ENCODE peak calls at places on chromosome 13, in five cellular contexts. I, T, W, R and O are unnamed samples.

GRCh38 chr13:81874681-81875661 is 1534.0 kb upstream of the SPRY2 start:
- DNase-seq in I (no peak), T (no peak), W (no peak), R (peak; percentile 89), O (no peak)

GRCh38 chr13:47337781-47338507 is 441.1 kb upstream of the HTR2A start:
- DNase-seq in I (no peak), T (peak; percentile 68), W (no peak), R (peak; percentile 28), O (peak; percentile 71)

GRCh38 chr13:64850017-64850416 is 2380.1 kb downstream of the PCDH9 start:
- DNase-seq in I (no peak), T (no peak), W (no peak), R (no peak), O (no peak)

GRCh38 chr13:21435710-21436151 is 23.4 kb downstream of the ZDHHC20 start:
- DNase-seq in I (peak; percentile 31), T (peak; percentile 86), W (peak; percentile 45), R (no peak), O (peak; percentile 87)

GRCh38 chr13:38008636-38009035 is 139.1 kb upstream of the TRPC4 start:
- DNase-seq in I (no peak), T (no peak), W (no peak), R (no peak), O (no peak)

GRCh38 chr13:20544186-20544914 is 18.7 kb upstream of the CRYL1 start:
- DNase-seq in I (no peak), T (no peak), W (no peak), R (no peak), O (peak; percentile 9)

GRCh38 chr13:52921194-52921593 is 72.8 kb upstream of the PCDH8 start:
- DNase-seq in I (no peak), T (no peak), W (no peak), R (no peak), O (no peak)

GRCh38 chr13:21967871-21968270 is 297.0 kb downstream of the FGF9 start:
- DNase-seq in I (no peak), T (no peak), W (no peak), R (no peak), O (no peak)

GRCh38 chr13:106011600-106011999 is 523.9 kb downstream of the EFNB2 start:
- DNase-seq in I (no peak), T (no peak), W (no peak), R (no peak), O (no peak)

GRCh38 chr13:95745752-95746151 is 68.8 kb downstream of the DNAJC3 start:
- DNase-seq in I (no peak), T (no peak), W (no peak), R (peak; percentile 28), O (peak; percentile 28)

GRCh38 chr13:69168436-69168835 is 939.2 kb upstream of the ATXN8OS start:
- DNase-seq in I (no peak), T (no peak), W (no peak), R (no peak), O (no peak)

GRCh38 chr13:98493035-98493401 is 83.9 kb downstream of the STK24 start:
- DNase-seq in I (no peak), T (peak; percentile 39), W (no peak), R (no peak), O (peak; percentile 33)

GRCh38 chr13:87089391-87089790 is 581.8 kb upstream of the SLITRK5 start:
- DNase-seq in I (no peak), T (peak; percentile 83), W (no peak), R (peak; percentile 11), O (peak; percentile 56)

GRCh38 chr13:45482571-45483173 is 17.9 kb downstream of the COG3 start:
- DNase-seq in I (no peak), T (peak; percentile 27), W (no peak), R (no peak), O (peak; percentile 28)

GRCh38 chr13:113653264-113654174 is 4.5 kb downstream of the ATP4B start:
- DNase-seq in I (peak; percentile 7), T (no peak), W (no peak), R (no peak), O (no peak)

GRCh38 chr13:110107568-110108347 is 199.2 kb downstream of the COL4A1 start:
- DNase-seq in I (no peak), T (no peak), W (no peak), R (peak; percentile 74), O (no peak)

GRCh38 chr13:110110783-110111182 is 196.2 kb downstream of the COL4A1 start:
- DNase-seq in I (no peak), T (no peak), W (no peak), R (no peak), O (no peak)

GRCh38 chr13:110108348-110109139 is 198.4 kb downstream of the COL4A1 start:
- DNase-seq in I (peak; percentile 80), T (peak; percentile 90), W (peak; percentile 64), R (peak; percentile 70), O (peak; percentile 89)

GRCh38 chr13:110109910-110110309 is 197.0 kb downstream of the COL4A1 start:
- DNase-seq in I (peak; percentile 80), T (peak; percentile 93), W (no peak), R (no peak), O (peak; percentile 84)

GRCh38 chr13:110109140-110109783 is 197.7 kb downstream of the COL4A1 start:
- DNase-seq in I (no peak), T (no peak), W (no peak), R (no peak), O (no peak)
- TF ChIP-seq CTCF in I (peak; percentile 2), T (no peak), W (no peak), R (no peak), O (no peak)

GRCh38 chr13:99998261-99998660 is 16.7 kb downstream of the ZIC2 start:
- DNase-seq in I (no peak), T (no peak), W (no peak), R (no peak), O (no peak)

GRCh38 chr13:99995503-99996176 is 14.1 kb downstream of the ZIC2 start:
- DNase-seq in I (no peak), T (no peak), W (no peak), R (peak; percentile 74), O (peak; percentile 15)

GRCh38 chr13:99995104-99995502 is 13.5 kb downstream of the ZIC2 start:
- DNase-seq in I (no peak), T (no peak), W (no peak), R (no peak), O (no peak)

GRCh38 chr13:99996177-99996705 is 14.7 kb downstream of the ZIC2 start:
- DNase-seq in I (no peak), T (no peak), W (no peak), R (peak; percentile 24), O (no peak)

DNA sequence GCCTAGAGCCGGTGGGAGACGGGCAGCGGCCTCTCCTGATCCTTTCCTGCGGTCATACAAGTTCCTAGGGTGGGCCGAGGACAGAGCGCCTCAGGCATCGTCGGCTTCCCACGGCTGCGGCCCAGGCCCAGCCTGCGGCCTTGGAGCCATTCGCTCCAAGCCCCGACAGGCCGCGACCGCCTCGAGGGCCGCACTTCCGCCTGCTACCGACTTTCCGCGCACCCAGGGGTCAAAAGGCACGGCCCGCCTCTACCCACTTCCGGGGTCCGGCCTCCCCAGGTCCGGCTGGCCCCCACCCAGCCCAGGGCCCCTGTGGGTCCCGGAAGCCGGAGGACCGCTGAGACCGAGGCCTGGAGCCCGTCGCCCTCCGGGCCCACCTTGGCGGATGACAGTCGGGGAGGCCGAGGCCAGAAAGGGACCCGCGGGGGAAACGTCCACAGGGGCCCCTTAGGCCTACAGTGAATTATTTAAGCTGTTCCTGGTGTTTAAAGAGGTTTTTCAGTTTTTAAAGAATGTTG is 16.2 kb downstream of the ZIC2 start:
- DNase-seq in I (no peak), T (no peak), W (no peak), R (no peak), O (no peak)
- H3K4me3 ChIP-seq in I (no peak overlapping the region), T (no peak overlapping the region), W (no peak overlapping the region), R (peak overlapping the region; percentile 60), O (no peak overlapping the region)

GRCh38 chr13:41596190-41596589 is 138.8 kb downstream of the RGCC start:
- DNase-seq in I (no peak), T (no peak), W (no peak), R (no peak), O (peak; percentile 73)
- TF ChIP-seq CTCF in I (no peak), T (peak; percentile 31), W (no peak), R (peak; percentile 12), O (no peak)

DNA sequence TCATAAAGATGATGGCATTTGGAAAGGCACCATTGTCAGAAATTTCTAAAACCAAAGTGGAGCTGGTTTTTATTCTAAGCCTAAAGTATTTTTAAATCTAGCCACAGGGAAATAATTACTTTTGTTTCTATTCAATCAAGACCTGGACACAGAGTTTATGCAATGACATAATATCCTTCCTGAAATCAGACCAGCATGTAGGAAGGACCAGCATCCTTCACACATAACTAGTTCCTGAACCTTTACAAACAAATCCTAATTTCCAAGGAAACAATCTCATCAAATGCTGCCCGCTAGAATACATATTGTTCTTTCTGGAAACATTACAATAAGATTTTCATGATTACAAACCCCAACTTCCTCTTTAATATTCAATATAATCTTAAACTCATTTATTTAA is 1.5 kb downstream of the STARD13 start:
- DNase-seq in I (no peak), T (peak; percentile 44), W (no peak), R (no peak), O (no peak)
- H3K4me3 ChIP-seq in I (peak overlapping the region; percentile 82), T (peak overlapping the region; percentile 96), W (peak overlapping the region; percentile 48), R (peak overlapping the region; percentile 44), O (peak overlapping the region; percentile 96)

GRCh38 chr13:33057019-33057785 is 41.0 kb downstream of the KL start:
- DNase-seq in I (no peak), T (peak; percentile 15), W (no peak), R (peak; percentile 58), O (peak; percentile 28)
- TF ChIP-seq CTCF in I (peak; percentile 62), T (peak; percentile 57), W (peak; percentile 5), R (peak; percentile 39), O (peak; percentile 57)

GRCh38 chr13:32964987-32965386 is 51.2 kb upstream of the KL start:
- DNase-seq in I (no peak), T (no peak), W (no peak), R (no peak), O (no peak)

GRCh38 chr13:32969516-32969941 is 46.7 kb upstream of the KL start:
- DNase-seq in I (no peak), T (peak; percentile 53), W (no peak), R (no peak), O (peak; percentile 61)
- H3K4me3 ChIP-seq in I (peak overlapping the region; percentile 53), T (peak overlapping the region; percentile 44), W (no peak overlapping the region), R (no peak overlapping the region), O (peak overlapping the region; percentile 38)

DNA sequence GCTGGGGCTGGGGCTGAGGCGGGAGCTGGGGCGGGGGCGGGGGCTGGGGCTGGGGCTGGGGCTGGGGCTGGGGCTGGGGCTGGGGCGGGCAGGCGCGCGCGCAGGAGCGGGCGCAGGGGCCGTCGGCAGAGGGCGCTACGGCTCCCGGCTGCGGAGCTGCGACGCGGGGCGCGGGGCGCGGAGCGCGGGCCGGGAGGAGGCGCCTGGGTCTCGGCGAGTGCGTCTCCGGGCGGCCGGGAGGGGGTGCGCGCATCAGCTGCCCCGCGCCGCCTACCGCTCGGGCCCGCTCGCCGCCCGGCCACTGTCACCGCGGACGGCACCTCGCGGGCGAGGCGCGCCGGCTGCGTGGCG is 416 bp upstream of the MTUS2 start:
- DNase-seq in I (peak; percentile 69), T (peak; percentile 16), W (peak; percentile 55), R (peak; percentile 86), O (peak; percentile 49)
- TF ChIP-seq CTCF in I (peak; percentile 49), T (no peak), W (peak; percentile 59), R (no peak), O (peak; percentile 22)

GRCh38 chr13:27427663-27428062 is 3.2 kb downstream of the GTF3A start:
- DNase-seq in I (peak; percentile 32), T (peak; percentile 45), W (no peak), R (no peak), O (no peak)
- H3K4me3 ChIP-seq in I (no peak overlapping the region), T (no peak overlapping the region), W (no peak overlapping the region), R (no peak overlapping the region), O (no peak overlapping the region)